ENCODE peak calls at places on chromosomes 1 and 21, in four cellular contexts. Y is keratinocyte, K is nephron progenitor cell, P is HT1080. Q is an unnamed sample.

GRCh38 chr1:109926662-109927300 is 16.1 kb downstream of the CSF1 start:
- DNase-seq in Y (no peak), P (no peak), K (no peak), Q (no peak)

GRCh38 chr21:45251635-45252447 is 35.9 kb downstream of the POFUT2 start:
- DNase-seq in P (no peak), Y (no peak), K (no peak), Q (no peak)

GRCh38 chr1:60547821-60548220 is 474.3 kb upstream of the C1orf87 start:
- DNase-seq in Y (no peak), P (no peak), K (no peak), Q (no peak)

GRCh38 chr1:219990782-219991510 is 55.4 kb downstream of the EPRS1 start:
- DNase-seq in K (no peak), Y (no peak), P (peak; percentile 18), Q (no peak)

GRCh38 chr1:11927866-11928592 is 1.8 kb upstream of the KIAA2013 start:
- DNase-seq in Y (no peak), P (peak; percentile 67), K (no peak), Q (no peak)

GRCh38 chr1:49102752-49103151 is 326.1 kb upstream of the BEND5 start:
- DNase-seq in P (peak; percentile 97), K (no peak), Y (peak; percentile 9), Q (no peak)

GRCh38 chr1:17163789-17164666 is 40.9 kb upstream of the PADI1 start:
- DNase-seq in P (no peak), K (no peak), Y (no peak), Q (no peak)

GRCh38 chr1:237687837-237688236 is 202.9 kb downstream of the ZP4 start:
- DNase-seq in P (no peak), Y (no peak), K (no peak), Q (no peak)

GRCh38 chr21:45550552-45551210 is 8.4 kb upstream of the SLC19A1 start:
- DNase-seq in K (no peak), Y (no peak), P (no peak), Q (no peak)

GRCh38 chr1:7298145-7298544 is 473.0 kb upstream of the VAMP3 start:
- DNase-seq in K (no peak), P (no peak), Y (no peak), Q (no peak)

GRCh38 chr1:156123356-156124196 is 9.1 kb downstream of the LMNA start:
- DNase-seq in K (no peak), P (peak; percentile 98), Y (peak; percentile 90), Q (peak; percentile 97)

GRCh38 chr1:214525535-214526019 is 25.8 kb downstream of the PTPN14 start:
- DNase-seq in K (no peak), P (no peak), Y (no peak), Q (peak; percentile 22)

GRCh38 chr1:30525980-30526651 is 197.3 kb downstream of the MATN1 start:
- DNase-seq in K (peak; percentile 52), P (peak; percentile 78), Y (no peak), Q (peak; percentile 51)

GRCh38 chr1:235056937-235057336 is 71.7 kb downstream of the TOMM20 start:
- DNase-seq in Y (peak; percentile 90), P (peak; percentile 47), K (no peak), Q (no peak)

GRCh38 chr1:207962716-207963428 is 51.9 kb upstream of the CD34 start:
- DNase-seq in K (no peak), Y (no peak), P (no peak), Q (peak; percentile 83)

GRCh38 chr1:47997289-47998200 is at the start of gene TRABD2B:
- DNase-seq in Y (no peak), P (peak; percentile 71), K (peak; percentile 92), Q (peak; percentile 93)

GRCh38 chr1:42172394-42173133 is 8.0 kb upstream of the GUCA2A start:
- DNase-seq in Y (no peak), P (no peak), K (peak; percentile 18), Q (no peak)

GRCh38 chr1:56295949-56296929 is 283.1 kb downstream of the PLPP3 start:
- DNase-seq in K (no peak), Y (no peak), P (no peak), Q (no peak)

GRCh38 chr1:169240449-169241242 is 127.0 kb downstream of the NME7 start:
- DNase-seq in K (no peak), Y (peak; percentile 19), P (no peak), Q (no peak)

GRCh38 chr1:68113961-68114360 is 63.5 kb upstream of the DIRAS3 start:
- DNase-seq in P (no peak), Y (no peak), K (no peak), Q (no peak)

GRCh38 chr1:216600730-216601426 is 122.4 kb downstream of the ESRRG start:
- DNase-seq in Y (no peak), P (peak; percentile 67), K (peak; percentile 74), Q (peak; percentile 83)

GRCh38 chr1:58896211-58897183 is 112.7 kb upstream of the JUN start:
- DNase-seq in P (no peak), K (no peak), Y (no peak), Q (peak; percentile 67)

GRCh38 chr1:43495204-43495603 is 35.5 kb upstream of the PTPRF start:
- DNase-seq in Y (no peak), P (no peak), K (no peak), Q (no peak)

GRCh38 chr21:36788116-36788515 is 89.2 kb downstream of the SIM2 start:
- DNase-seq in P (peak; percentile 75), K (no peak), Y (no peak), Q (no peak)

GRCh38 chr21:44805859-44806258 is 4.2 kb upstream of the UBE2G2 start:
- DNase-seq in Y (no peak), K (no peak), P (no peak), Q (no peak)

GRCh38 chr1:27690205-27690604 is 18.2 kb upstream of the IFI6 start:
- DNase-seq in P (no peak), Y (no peak), K (no peak), Q (peak; percentile 45)

GRCh38 chr1:92698932-92699331 is 86.0 kb downstream of the EVI5 start:
- DNase-seq in Y (no peak), P (no peak), K (no peak), Q (no peak)

GRCh38 chr1:156900019-156900718 is 6.7 kb downstream of the PEAR1 start:
- DNase-seq in K (no peak), Y (no peak), P (no peak), Q (no peak)

GRCh38 chr1:202112864-202113689 is 9.6 kb upstream of the GPR37L1 start:
- DNase-seq in K (no peak), Y (no peak), P (no peak), Q (peak; percentile 18)

GRCh38 chr1:7677111-7677510 is 94.0 kb upstream of the VAMP3 start:
- DNase-seq in K (no peak), P (no peak), Y (no peak), Q (no peak)

GRCh38 chr21:18041012-18041411 is 203.6 kb upstream of the CHODL start:
- DNase-seq in P (peak; percentile 50), Y (no peak), K (peak; percentile 7), Q (peak; percentile 14)

GRCh38 chr1:70977575-70977974 is 70.0 kb downstream of the PTGER3 start:
- DNase-seq in P (no peak), Y (no peak), K (no peak), Q (no peak)

GRCh38 chr1:200453544-200453905 is 43.7 kb upstream of the ZNF281 start:
- DNase-seq in K (no peak), P (no peak), Y (no peak), Q (no peak)

GRCh38 chr1:54077359-54077758 is 24.0 kb downstream of the TCEANC2 start:
- DNase-seq in Y (no peak), P (no peak), K (no peak), Q (no peak)

GRCh38 chr1:211632117-211632807 is 43.2 kb downstream of the NEK2 start:
- DNase-seq in K (no peak), P (peak; percentile 44), Y (no peak), Q (no peak)

Q was measured in ELF-1.